ENCODE peak calls at places on chromosome 14, in nine cellular contexts. L, P, Q, A, R, X, H, E and Y are unnamed samples.
A peak's percentile ranks its signal among the peaks of the same experiment; 100 is the strongest.

GRCh38 chr14:54564799-54565235 is 2.1 kb upstream of the SAMD4A start:
- DNase-seq in L (no peak), H (no peak), X (peak; percentile 45), Q (no peak), E (peak; percentile 76), A (peak; percentile 39), P (no peak), R (no peak), Y (no peak)

GRCh38 chr14:74528886-74529285 is 35.3 kb downstream of the ISCA2 start:
- DNase-seq in R (peak; percentile 3), H (no peak), E (no peak), X (no peak), Q (no peak), A (no peak), P (no peak), L (no peak), Y (no peak)

GRCh38 chr14:24132976-24133375 is 2.5 kb downstream of the FITM1 start:
- DNase-seq in P (no peak), L (no peak), X (no peak), A (no peak), Q (no peak), R (no peak), H (no peak), E (no peak), Y (no peak)

GRCh38 chr14:69091695-69092094 is 61.2 kb downstream of the DCAF5 start:
- DNase-seq in Q (no peak), A (no peak), E (no peak), P (no peak), X (no peak), R (no peak), H (no peak), L (no peak), Y (no peak)

GRCh38 chr14:87108726-87109125 is 884.3 kb downstream of the GALC start:
- DNase-seq in P (no peak), R (no peak), X (peak; percentile 64), H (no peak), L (no peak), A (peak; percentile 18), E (no peak), Q (no peak), Y (no peak)

GRCh38 chr14:68244272-68244975 is 424.8 kb downstream of the RAD51B start:
- DNase-seq in X (no peak), A (no peak), Q (no peak), P (no peak), L (no peak), E (no peak), R (no peak), H (no peak), Y (no peak)

GRCh38 chr14:93982684-93983007 is 6.3 kb upstream of the ASB2 start:
- DNase-seq in R (no peak), A (no peak), P (no peak), Q (no peak), E (no peak), L (no peak), X (no peak), H (no peak), Y (no peak)

GRCh38 chr14:70803321-70804110 is 5.8 kb downstream of the MAP3K9 start:
- DNase-seq in E (no peak), H (no peak), L (no peak), A (no peak), P (no peak), R (no peak), X (no peak), Q (no peak), Y (no peak)

GRCh38 chr14:30560581-30560980 is 1.6 kb downstream of the G2E3 start:
- DNase-seq in R (no peak), L (no peak), E (no peak), P (no peak), Q (no peak), A (no peak), H (no peak), X (no peak), Y (no peak)

GRCh38 chr14:31934767-31935266 is 142.3 kb upstream of the ARHGAP5 start:
- DNase-seq in X (peak; percentile 64), P (peak; percentile 32), E (peak; percentile 61), Q (no peak), A (peak; percentile 39), L (no peak), H (no peak), R (no peak), Y (no peak)

GRCh38 chr14:105180598-105181528 is at the start of gene NUDT14:
- DNase-seq in Q (peak; percentile 95), X (peak; percentile 94), E (peak; percentile 40), A (no peak), H (peak; percentile 80), P (peak; percentile 78), R (peak; percentile 82), L (peak; percentile 76), Y (peak; percentile 75)

GRCh38 chr14:57297852-57298251 is 29.1 kb downstream of the AP5M1 start:
- DNase-seq in A (no peak), P (no peak), H (no peak), L (no peak), X (no peak), R (no peak), Q (no peak), E (no peak), Y (no peak)

GRCh38 chr14:77198576-77198975 is 17.0 kb downstream of the TMEM63C start:
- DNase-seq in E (no peak), A (no peak), H (no peak), Q (no peak), P (peak; percentile 21), X (no peak), R (no peak), L (no peak), Y (no peak)

GRCh38 chr14:29085546-29085945 is 319.0 kb downstream of the FOXG1 start:
- DNase-seq in P (peak; percentile 28), H (no peak), L (no peak), X (peak; percentile 13), A (no peak), E (no peak), Q (no peak), R (no peak), Y (no peak)

GRCh38 chr14:68683326-68683725 is 109.5 kb downstream of the ZFP36L1 start:
- DNase-seq in E (no peak), R (no peak), H (no peak), P (no peak), L (no peak), X (no peak), A (no peak), Q (no peak), Y (no peak)

GRCh38 chr14:56598519-56598918 is 18.9 kb downstream of the TMEM260 start:
- DNase-seq in X (no peak), L (no peak), A (no peak), R (no peak), E (no peak), P (no peak), Q (no peak), H (no peak), Y (no peak)

GRCh38 chr14:55620277-55620676 is 40.3 kb downstream of the KTN1 start:
- DNase-seq in L (no peak), H (no peak), A (no peak), Q (no peak), X (no peak), P (no peak), R (no peak), E (no peak), Y (no peak)

GRCh38 chr14:58244556-58245387 is at the start of gene PSMA3:
- DNase-seq in A (peak; percentile 98), X (peak; percentile 98), L (peak; percentile 96), R (peak; percentile 98), P (peak; percentile 97), E (peak; percentile 97), H (peak; percentile 98), Q (peak; percentile 98), Y (peak; percentile 98)

GRCh38 chr14:29709490-29709889 is 218.2 kb downstream of the PRKD1 start:
- DNase-seq in X (peak; percentile 11), Q (no peak), R (no peak), A (no peak), L (no peak), E (no peak), H (no peak), P (no peak), Y (no peak)

GRCh38 chr14:29805415-29806123 is 122.1 kb downstream of the PRKD1 start:
- DNase-seq in L (no peak), Q (no peak), X (peak; percentile 52), R (peak; percentile 81), E (no peak), H (no peak), P (no peak), A (no peak), Y (peak; percentile 76)